ENCODE peak calls at places on chromosomes 4 and X, in six cellular contexts. F is PC-3; S is HuH-7; N is hypothalamus; L is HT1080; Z is activated CD8-positive, alpha-beta memory T cell treated with anti-CD3 and anti-CD28 coated beads for 24 hours. O is an unnamed sample.

GRCh38 chr4:1369091-1369450 is 22.1 kb downstream of the UVSSA start:
- DNase-seq in F (no peak), L (no peak), S (no peak), Z (no peak), N (no peak), O (peak)

GRCh38 chrX:39022106-39022505 is 220.8 kb downstream of the MID1IP1 start:
- DNase-seq in F (no peak), N (no peak), L (no peak), Z (no peak), S (no peak), O (no peak)

GRCh38 chr4:128177376-128177959 is 110.1 kb downstream of the PGRMC2 start:
- DNase-seq in F (no peak), L (no peak), S (no peak), N (no peak), Z (no peak), O (no peak)

GRCh38 chr4:82905205-82905604 is 4.7 kb downstream of the THAP9 start:
- DNase-seq in S (no peak), L (peak), F (peak), N (no peak), Z (no peak), O (no peak)

GRCh38 chrX:25858273-25858880 is 279.8 kb upstream of the MAGEB18 start:
- DNase-seq in L (peak), S (no peak), Z (no peak), F (no peak), N (no peak), O (no peak)

GRCh38 chr4:189858445-189858844 is 82.2 kb upstream of the FRG1 start:
- DNase-seq in L (no peak), F (no peak), S (no peak), Z (no peak), N (no peak), O (no peak)

GRCh38 chr4:85486425-85487101 is 11.6 kb downstream of the ARHGAP24 start:
- DNase-seq in N (no peak), S (no peak), F (no peak), L (no peak), Z (no peak), O (no peak)

GRCh38 chrX:143994206-143994605 is 110.3 kb downstream of the UBE2NL start:
- DNase-seq in L (peak), Z (no peak), S (no peak), N (no peak), F (peak), O (no peak)

GRCh38 chr4:92305148-92305877 is 1.5 kb downstream of the GRID2 start:
- DNase-seq in N (peak), Z (no peak), L (no peak), F (peak), S (no peak), O (peak)

GRCh38 chr4:78776729-78777555 is 792 bp downstream of the BMP2K start:
- DNase-seq in N (peak), F (peak), Z (peak), S (peak), L (peak), O (peak)

GRCh38 chrX:150688911-150689451 is 4.2 kb upstream of the MTMR1 start:
- DNase-seq in F (peak), S (no peak), Z (no peak), N (no peak), L (peak), O (no peak)

GRCh38 chr4:162485486-162485885 is 321.7 kb upstream of the FSTL5 start:
- DNase-seq in S (no peak), N (no peak), L (peak), Z (no peak), F (peak), O (no peak)

GRCh38 chrX:137031039-137031438 is 2.8 kb downstream of the GPR101 start:
- DNase-seq in Z (no peak), F (no peak), L (no peak), S (no peak), N (no peak), O (no peak)

GRCh38 chr4:4677825-4678522 is 136.1 kb upstream of the STX18 start:
- DNase-seq in L (no peak), S (peak), F (no peak), Z (no peak), N (no peak), O (no peak)

GRCh38 chrX:129933700-129934099 is 27.7 kb downstream of the UTP14A start:
- DNase-seq in Z (no peak), L (no peak), F (no peak), S (no peak), N (no peak), O (no peak)

GRCh38 chrX:8815460-8816065 is 14.4 kb upstream of the FAM9A start:
- DNase-seq in F (peak), Z (no peak), L (peak), S (peak), N (no peak), O (no peak)

GRCh38 chr4:151541438-151542071 is 132.6 kb downstream of the FHIP1A start:
- DNase-seq in F (peak), Z (no peak), N (no peak), S (no peak), L (peak), O (no peak)

GRCh38 chr4:189409158-189409557 is 531.5 kb upstream of the FRG1 start:
- DNase-seq in Z (no peak), S (no peak), N (no peak), F (no peak), L (no peak), O (no peak)

GRCh38 chr4:78720151-78720726 is 55.9 kb upstream of the BMP2K start:
- DNase-seq in S (no peak), Z (no peak), L (no peak), F (no peak), N (no peak), O (no peak)

GRCh38 chr4:15303052-15303641 is 124.7 kb upstream of the C1QTNF7 start:
- DNase-seq in F (peak), Z (no peak), S (no peak), N (no peak), L (peak), O (no peak)

GRCh38 chr4:109998867-109999303 is 86.2 kb downstream of the EGF start:
- DNase-seq in L (peak), S (no peak), Z (no peak), F (peak), N (no peak), O (no peak)

GRCh38 chr4:59925290-59925689 is 1274.8 kb upstream of the ADGRL3 start:
- DNase-seq in Z (no peak), S (no peak), N (no peak), L (no peak), F (no peak), O (no peak)

GRCh38 chr4:185559913-185560281 is 24.6 kb upstream of the PDLIM3 start:
- DNase-seq in F (peak), Z (no peak), L (peak), N (no peak), S (no peak), O (peak)

GRCh38 chr4:90580271-90580825 is 453.2 kb downstream of the CCSER1 start:
- DNase-seq in Z (no peak), S (no peak), F (no peak), L (no peak), N (no peak), O (no peak)

GRCh38 chr4:122151982-122152698 is at the start of gene BLTP1:
- DNase-seq in N (peak), S (peak), F (peak), L (peak), Z (peak), O (peak)

GRCh38 chr4:124330045-124330444 is 382.5 kb downstream of the ANKRD50 start:
- DNase-seq in S (no peak), L (no peak), F (no peak), N (no peak), Z (no peak), O (no peak)

GRCh38 chr4:171846232-171846631 is 33.0 kb downstream of the GALNTL6 start:
- DNase-seq in Z (no peak), F (peak), N (no peak), L (peak), S (peak), O (no peak)

GRCh38 chrX:151871244-151871643 is 41.4 kb upstream of the MAGEA4 start:
- DNase-seq in Z (no peak), N (no peak), F (peak), L (peak), S (no peak), O (no peak)

GRCh38 chr4:165631912-165632311 is 241.1 kb upstream of the TLL1 start:
- DNase-seq in S (no peak), Z (no peak), N (no peak), L (no peak), F (no peak), O (no peak)

GRCh38 chr4:91936301-91936700 is 367.5 kb upstream of the GRID2 start:
- DNase-seq in N (no peak), Z (no peak), L (no peak), F (no peak), S (no peak), O (no peak)